ENCODE peak calls at places on chromosomes 13 and 19, in five cellular contexts. C, O, D, N and W are unnamed samples. For H3K27me3, the result is how much of the 10 kb centered on the place peaks cover.

GRCh38 chr13:113273856-113274590 is 23.0 kb upstream of the LAMP1 start:
- DNase-seq in N (peak), O (no peak), C (peak), D (no peak), W (peak)

GRCh38 chr19:50537769-50538230 is 24.1 kb upstream of the ASPDH start:
- DNase-seq in D (peak), C (peak), O (peak), N (peak), W (peak)

GRCh38 chr19:1279782-1280341 is 4.5 kb downstream of the FAM174C start:
- DNase-seq in C (peak), D (peak), O (peak), N (peak), W (peak)

GRCh38 chr19:50962245-50962644 is 7.1 kb downstream of the KLK6 start:
- DNase-seq in N (no peak), C (no peak), D (no peak), O (no peak), W (no peak)

GRCh38 chr13:95924389-95924994 is 128.7 kb downstream of the UGGT2 start:
- DNase-seq in D (no peak), O (no peak), N (peak), C (peak), W (peak)

GRCh38 chr13:49029570-49029969 is 53.9 kb downstream of the FNDC3A start:
- DNase-seq in D (no peak), C (no peak), N (no peak), O (no peak), W (no peak)

GRCh38 chr19:53927745-53928144 is 18.7 kb downstream of the CACNG7 start:
- DNase-seq in O (no peak), N (peak), C (peak), D (no peak), W (peak)

GRCh38 chr13:60165391-60166099 is 1.8 kb upstream of the DIAPH3 start:
- DNase-seq in O (no peak), D (no peak), C (no peak), N (no peak), W (no peak)

GRCh38 chr19:20244356-20244755 is 77.3 kb downstream of the ZNF486 start:
- DNase-seq in C (no peak), N (no peak), O (no peak), D (no peak), W (no peak)

GRCh38 chr13:57553932-57554331 is 77.6 kb upstream of the PCDH17 start:
- DNase-seq in O (no peak), C (no peak), D (no peak), N (no peak), W (no peak)

GRCh38 chr19:45404557-45405434 is at the start of gene PPP1R13L:
- DNase-seq in C (peak), O (peak), N (peak), D (peak), W (peak)

GRCh38 chr19:11091343-11092153 is 2.3 kb downstream of the LDLR start:
- DNase-seq in D (peak), C (peak), O (no peak), N (peak), W (peak)

GRCh38 chr19:18046066-18046718 is 38.2 kb downstream of the ARRDC2 start:
- DNase-seq in N (peak), D (peak), C (peak), O (no peak), W (peak)

GRCh38 chr13:74128171-74128767 is 5.9 kb downstream of the KLF12 start:
- DNase-seq in N (no peak), D (no peak), O (no peak), C (no peak), W (peak)

GRCh38 chr19:6055013-6055795 is 55.1 kb downstream of the RFX2 start:
- DNase-seq in O (no peak), N (no peak), C (no peak), D (no peak), W (no peak)

GRCh38 chr13:60111726-60112125 is 52.0 kb downstream of the DIAPH3 start:
- DNase-seq in O (no peak), D (no peak), N (no peak), C (no peak), W (no peak)

GRCh38 chr13:97179501-97179900 is 42.6 kb upstream of the MBNL2 start:
- DNase-seq in C (peak), O (no peak), D (no peak), N (no peak), W (peak)

GRCh38 chr19:11475861-11476260 is 5.0 kb downstream of the ELAVL3 start:
- DNase-seq in C (no peak), D (no peak), O (no peak), N (no peak), W (no peak)

GRCh38 chr19:49672131-49672919 is 4.7 kb upstream of the PRMT1 start:
- DNase-seq in D (peak), N (peak), O (peak), C (peak), W (peak)

GRCh38 chr19:10227215-10227971 is 3.7 kb downstream of the S1PR2 start:
- DNase-seq in C (no peak), N (no peak), D (no peak), O (peak), W (no peak)

GRCh38 chr13:110949628-110950027 is 34.8 kb upstream of the ANKRD10 start:
- DNase-seq in D (no peak), C (no peak), N (no peak), O (no peak), W (no peak)

GRCh38 chr19:13010992-13011652 is 15.8 kb downstream of the NFIX start:
- DNase-seq in D (no peak), C (no peak), N (no peak), O (no peak), W (no peak)

GRCh38 chr19:2424686-2425621 is 2.4 kb downstream of the TIMM13 start:
- DNase-seq in C (peak), D (peak), N (peak), O (no peak), W (no peak)

GRCh38 chr19:50870417-50871089 is 2.7 kb upstream of the KLK2 start:
- DNase-seq in N (no peak), C (no peak), O (no peak), D (no peak), W (no peak)

GRCh38 chr13:113946409-113947181 is 27.3 kb downstream of the C13orf46 start:
- DNase-seq in C (no peak), O (peak), D (no peak), N (no peak), W (no peak)

GRCh38 chr13:78875792-78876580 is 217.0 kb upstream of the OBI1 start:
- DNase-seq in D (no peak), O (peak), N (no peak), C (peak), W (no peak)

GRCh38 chr19:45884682-45885555 is 1.0 kb downstream of the IRF2BP1 start:
- DNase-seq in D (peak), N (no peak), C (no peak), O (no peak), W (no peak)

GRCh38 chr13:58933475-58933874 is 1230.3 kb downstream of the DIAPH3 start:
- DNase-seq in N (no peak), C (no peak), D (no peak), O (no peak), W (no peak)

GRCh38 chr19:5154129-5154798 is 185.4 kb downstream of the KDM4B start:
- DNase-seq in O (peak), C (peak), D (peak), N (no peak), W (no peak)

GRCh38 chr19:31350693-31351211 is 1.5 kb upstream of the TSHZ3 start:
- DNase-seq in C (peak), O (peak), D (peak), N (peak), W (no peak)

GRCh38 chr19:17404621-17405249 is 695 bp downstream of the BST2 start:
- DNase-seq in N (no peak), O (no peak), D (no peak), C (no peak), W (no peak)

GRCh38 chr19:18306903-18307681 is 15.8 kb downstream of the LSM4 start:
- DNase-seq in O (peak), N (no peak), C (no peak), D (no peak), W (no peak)

GRCh38 chr19:55208880-55209429 is 346 bp downstream of the PTPRH start:
- DNase-seq in D (no peak), O (peak), C (no peak), N (no peak), W (no peak)

DNA sequence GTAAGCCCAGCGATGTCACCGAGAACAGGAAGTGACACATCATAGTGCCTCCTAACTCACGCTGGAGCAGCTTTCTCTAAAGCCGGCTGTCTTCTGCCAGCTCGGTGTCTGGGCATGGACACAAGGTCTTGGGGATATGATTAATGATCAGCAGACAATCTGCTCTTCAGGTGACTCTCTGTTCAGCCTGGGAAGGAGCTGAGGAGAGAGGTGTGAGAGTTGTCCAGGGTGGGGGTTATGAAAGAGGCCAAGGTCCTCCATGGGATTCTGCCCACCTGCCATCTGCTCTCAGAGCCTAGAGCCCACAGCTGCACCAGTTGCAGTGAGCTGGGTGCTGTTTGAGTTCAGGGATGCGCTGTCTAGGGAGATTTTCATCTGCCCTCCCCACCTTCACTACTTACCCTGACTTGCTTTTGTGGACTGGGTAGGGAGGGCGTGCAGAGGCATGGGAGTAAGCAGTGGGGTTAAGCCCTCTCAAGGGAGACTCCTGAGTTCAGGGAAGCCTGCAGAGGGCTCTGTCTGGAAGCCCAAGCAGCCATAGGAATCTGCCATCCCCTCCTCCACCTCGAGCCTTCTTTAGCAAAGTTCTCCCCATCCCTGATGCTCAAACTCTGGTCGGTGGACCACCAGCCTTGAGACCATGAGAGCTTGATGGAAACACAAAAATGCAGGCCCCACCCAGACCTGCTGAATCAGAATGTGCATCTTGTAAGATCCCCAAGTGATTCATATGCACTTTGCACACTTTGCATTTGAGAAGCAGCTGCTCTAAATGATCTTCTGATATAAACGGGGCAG is 539.7 kb downstream of the RFC3 start:
- DNase-seq in C (peak), O (no peak), N (peak), D (no peak), W (peak)
- TF ChIP-seq CTCF in C (no peak), O (no peak), N (no peak), D (no peak), W (no peak)

GRCh38 chr13:32262165-32262564 is 53.0 kb downstream of the ZAR1L start:
- DNase-seq in D (no peak), O (no peak), N (no peak), C (no peak), W (no peak)
- H3K4me3 ChIP-seq in D (no peak), O (no peak), N (no peak), C (no peak), W (no peak)

GRCh38 chr19:41933693-41934426 is 5.6 kb upstream of the ERFL start:
- DNase-seq in C (no peak), N (no peak), D (no peak), O (no peak), W (no peak)
- H3K27me3 ChIP-seq in C (under half), N (under half), D (half or more), O (half or more), W (half or more)

GRCh38 chr19:3469638-3470499 is 10.5 kb downstream of the SMIM24 start:
- DNase-seq in C (no peak), O (no peak), D (no peak), N (no peak), W (no peak)
- TF ChIP-seq CTCF in C (no peak), O (no peak), D (no peak), N (no peak), W (no peak)